ENCODE peak calls at places on chromosomes 5 and 9, in seven cellular contexts. G is stomach, B is OCI-LY7, F is neural progenitor cell, E is GM10248, Q is progenitor cell of endocrine pancreas, H is MM.1S. Y is an unnamed sample.

GRCh38 chr5:1506242-1507015 is 17.3 kb downstream of the LPCAT1 start:
- DNase-seq in G (no peak), B (no peak), F (no peak), E (no peak), Q (no peak), H (no peak), Y (no peak)

GRCh38 chr5:135714126-135714894 is 120.2 kb upstream of the SLC25A48 start:
- DNase-seq in G (no peak), B (no peak), F (no peak), E (no peak), Q (no peak), H (no peak), Y (no peak)

GRCh38 chr9:97411789-97412627 is at the start of gene TDRD7:
- DNase-seq in G (peak; percentile 91), B (peak; percentile 88), F (peak; percentile 86), E (peak; percentile 98), Q (peak; percentile 86), H (peak; percentile 91), Y (peak; percentile 99)

GRCh38 chr9:5577225-5577624 is 51.7 kb upstream of the RIC1 start:
- DNase-seq in G (no peak), B (peak; percentile 61), F (no peak), E (no peak), Q (no peak), H (no peak), Y (no peak)

GRCh38 chr9:104802906-104803305 is 39.0 kb downstream of the NIPSNAP3B start:
- DNase-seq in G (no peak), B (no peak), F (no peak), E (no peak), Q (no peak), H (no peak), Y (no peak)

GRCh38 chr9:14258840-14259239 is 55.1 kb downstream of the NFIB start:
- DNase-seq in G (no peak), B (no peak), F (no peak), E (no peak), Q (no peak), H (no peak), Y (no peak)

GRCh38 chr9:71001780-71002386 is 119.5 kb downstream of the TRPM3 start:
- DNase-seq in G (peak; percentile 49), B (peak; percentile 35), F (peak; percentile 70), E (peak; percentile 16), Q (peak; percentile 18), H (peak; percentile 50), Y (peak; percentile 11)

GRCh38 chr5:10475931-10476687 is 34.4 kb downstream of the ROPN1L start:
- DNase-seq in G (no peak), B (no peak), F (no peak), E (no peak), Q (no peak), H (no peak), Y (no peak)

GRCh38 chr5:2810644-2811043 is 59.2 kb upstream of the IRX2 start:
- DNase-seq in G (no peak), B (no peak), F (no peak), E (no peak), Q (no peak), H (no peak), Y (no peak)

GRCh38 chr9:35096035-35096849 is at the start of gene PIGO:
- DNase-seq in G (peak; percentile 92), B (peak; percentile 92), F (peak; percentile 93), E (peak; percentile 89), Q (peak; percentile 92), H (peak; percentile 92), Y (peak; percentile 89)

GRCh38 chr9:120394058-120394669 is 185.8 kb downstream of the CDK5RAP2 start:
- DNase-seq in G (no peak), B (no peak), F (no peak), E (no peak), Q (no peak), H (no peak), Y (no peak)

GRCh38 chr5:51558682-51559081 is 175.4 kb downstream of the ISL1 start:
- DNase-seq in G (no peak), B (no peak), F (no peak), E (no peak), Q (no peak), H (no peak), Y (no peak)

GRCh38 chr5:139588962-139589361 is 27.8 kb downstream of the UBE2D2 start:
- DNase-seq in G (no peak), B (no peak), F (peak; percentile 4), E (no peak), Q (no peak), H (no peak), Y (no peak)

GRCh38 chr9:136978073-136978864 is 965 bp downstream of the PTGDS start:
- DNase-seq in G (peak; percentile 69), B (peak; percentile 59), F (peak; percentile 95), E (peak; percentile 81), Q (no peak), H (no peak), Y (peak; percentile 88)

GRCh38 chr5:91224459-91224858 is 158.7 kb downstream of the ARRDC3 start:
- DNase-seq in G (no peak), B (no peak), F (no peak), E (no peak), Q (no peak), H (no peak), Y (no peak)

DNA sequence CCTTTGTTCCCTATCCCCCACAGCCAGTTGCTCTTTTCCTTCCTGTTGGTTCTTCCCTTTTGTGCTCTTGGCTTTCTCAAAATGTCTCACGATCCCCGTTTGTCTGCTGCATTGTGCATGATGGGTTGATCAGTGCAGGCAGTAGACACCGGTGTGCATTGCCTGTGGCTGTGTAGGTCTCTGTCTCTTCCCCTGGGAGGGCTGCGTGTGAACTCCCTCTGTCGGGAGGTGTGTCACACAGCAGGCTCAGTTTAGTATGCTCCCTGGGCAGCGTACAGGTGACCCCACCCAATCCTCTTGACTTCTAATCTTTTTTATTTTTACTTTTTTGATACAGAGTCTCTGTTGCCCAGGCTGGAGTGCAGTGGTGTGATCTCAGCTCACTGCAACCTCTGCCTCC is 265.3 kb downstream of the FSTL4 start:
- DNase-seq in G (no peak), B (peak; percentile 19), F (no peak), E (peak; percentile 40), Q (no peak), H (peak; percentile 59), Y (peak; percentile 31)
- TF ChIP-seq CTCF in G (no peak), B (peak; percentile 28), F (peak; percentile 22), E (peak; percentile 23), Q (peak; percentile 26), H (peak; percentile 46), Y (peak; percentile 49)

GRCh38 chr5:105931782-105932489 is 1738.8 kb downstream of the EFNA5 start:
- DNase-seq in G (no peak), B (no peak), F (no peak), E (no peak), Q (no peak), H (no peak), Y (no peak)
- TF ChIP-seq CTCF in G (no peak), B (no peak), F (no peak), E (no peak), Q (no peak), H (no peak), Y (no peak)

DNA sequence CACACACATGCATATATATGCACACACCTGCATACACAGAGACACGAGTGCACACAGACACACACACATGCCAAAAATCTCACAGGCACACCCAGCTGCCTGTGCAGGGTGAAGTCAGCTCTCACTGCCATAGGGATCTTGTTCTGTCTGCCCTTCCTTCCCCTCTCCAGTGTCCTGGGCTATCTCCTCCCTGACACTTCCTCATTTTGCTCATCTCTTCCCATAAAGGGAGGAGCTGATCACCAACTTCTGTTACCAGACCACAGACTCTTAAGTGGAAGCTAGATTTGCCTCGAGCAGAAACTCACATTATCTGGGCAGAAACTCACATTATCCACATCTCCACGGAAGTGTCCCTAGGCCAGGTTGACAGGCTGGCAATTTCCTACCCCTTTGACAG is 28.7 kb downstream of the LCP2 start:
- DNase-seq in G (no peak), B (no peak), F (no peak), E (no peak), Q (no peak), H (no peak), Y (no peak)
- TF ChIP-seq CTCF in G (no peak), B (no peak), F (no peak), E (no peak), Q (no peak), H (no peak), Y (no peak)

GRCh38 chr9:95796029-95796428 is 79.5 kb upstream of the ERCC6L2 start:
- DNase-seq in G (no peak), B (no peak), F (no peak), E (no peak), Q (no peak), H (no peak), Y (no peak)

GRCh38 chr9:95788486-95789110 is 86.9 kb upstream of the ERCC6L2 start:
- DNase-seq in G (no peak), B (no peak), F (no peak), E (no peak), Q (no peak), H (no peak), Y (no peak)

GRCh38 chr9:95791695-95792094 is 83.8 kb upstream of the ERCC6L2 start:
- DNase-seq in G (no peak), B (no peak), F (no peak), E (no peak), Q (no peak), H (no peak), Y (no peak)

GRCh38 chr9:95793924-95794828 is 81.3 kb upstream of the ERCC6L2 start:
- DNase-seq in G (no peak), B (no peak), F (no peak), E (no peak), Q (no peak), H (no peak), Y (no peak)
- TF ChIP-seq CTCF in G (no peak), B (no peak), F (no peak), E (no peak), Q (no peak), H (no peak), Y (no peak)

GRCh38 chr5:82849885-82850284 is 227.3 kb downstream of the TMEM167A start:
- DNase-seq in G (no peak), B (no peak), F (no peak), E (no peak), Q (no peak), H (no peak), Y (no peak)
- TF ChIP-seq CTCF in G (no peak), B (no peak), F (no peak), E (no peak), Q (no peak), H (no peak), Y (no peak)

DNA sequence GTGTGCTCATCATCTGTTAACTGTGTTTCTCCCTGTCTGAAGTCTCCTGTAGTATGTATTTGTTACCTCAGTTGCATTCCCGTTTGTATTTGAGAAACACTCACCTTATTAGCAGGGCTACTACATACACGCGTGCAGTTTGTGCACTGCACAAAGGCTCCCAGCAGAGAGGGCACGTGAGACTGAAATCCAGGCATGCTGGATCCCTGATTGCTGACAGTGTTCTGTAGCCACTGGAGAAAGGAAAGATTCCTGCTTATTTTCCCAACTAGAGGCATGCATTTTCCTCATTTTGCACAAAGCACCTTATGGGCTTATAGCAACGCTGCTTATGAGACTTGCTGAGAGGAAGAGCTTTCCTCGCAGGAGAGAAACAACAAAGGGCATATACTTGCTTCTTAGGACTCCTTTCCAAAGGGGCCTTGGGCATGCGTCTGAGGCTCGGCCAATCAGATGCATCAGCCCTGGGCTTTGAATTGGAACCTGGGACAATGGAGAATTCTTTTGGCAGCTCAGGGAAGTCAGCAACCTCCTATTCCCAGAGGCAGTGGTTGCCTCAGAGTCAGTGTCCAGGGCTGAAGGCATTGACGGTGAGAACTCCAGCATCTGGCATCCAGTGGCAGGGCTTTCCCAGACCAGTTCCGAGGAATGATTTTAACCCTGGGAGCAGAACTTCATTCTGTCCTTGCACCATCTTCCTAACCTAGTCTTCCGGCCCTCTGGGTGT is 9.9 kb upstream of the MEGF10 start:
- DNase-seq in G (no peak), B (no peak), F (peak; percentile 42), E (no peak), Q (no peak), H (no peak), Y (no peak)
- TF ChIP-seq CTCF in G (no peak), B (no peak), F (no peak), E (no peak), Q (peak; percentile 32), H (no peak), Y (no peak)